ENCODE peak calls at places on chromosomes 5 and 9, in seven cellular contexts. U is astrocyte, W is GM23248, J is HepG2, P is neuronal stem cell, L is H9, Z is neural progenitor cell. X is an unnamed sample.

GRCh38 chr5:45795458-45795857 is 99.3 kb upstream of the HCN1 start:
- DNase-seq in U (no peak), W (no peak), J (no peak), P (no peak), L (no peak), Z (no peak), X (no peak)

GRCh38 chr5:138927979-138928378 is 52.8 kb upstream of the LRRTM2 start:
- DNase-seq in U (no peak), W (no peak), J (peak), P (no peak), L (no peak), Z (no peak), X (no peak)

GRCh38 chr9:90642570-90643539 is at the start of gene DIRAS2:
- DNase-seq in U (peak), W (peak), J (no peak), P (peak), L (peak), Z (peak), X (peak)

GRCh38 chr5:32094691-32095090 is 79.4 kb downstream of the GOLPH3 start:
- DNase-seq in U (no peak), W (no peak), J (no peak), P (no peak), L (no peak), Z (no peak), X (no peak)

GRCh38 chr9:126348911-126349550 is 22.4 kb downstream of the MVB12B start:
- DNase-seq in U (no peak), W (no peak), J (no peak), P (no peak), L (no peak), Z (no peak), X (no peak)

GRCh38 chr5:177086918-177087706 is 397 bp downstream of the FGFR4 start:
- DNase-seq in U (no peak), W (peak), J (peak), P (peak), L (peak), Z (peak), X (peak)

GRCh38 chr5:84017704-84018240 is 297.1 kb upstream of the HAPLN1 start:
- DNase-seq in U (peak), W (peak), J (no peak), P (no peak), L (no peak), Z (no peak), X (no peak)

GRCh38 chr9:129069128-129069824 is 11.6 kb upstream of the DOLPP1 start:
- DNase-seq in U (no peak), W (no peak), J (no peak), P (no peak), L (no peak), Z (no peak), X (peak)

GRCh38 chr9:32384364-32385134 is at the start of gene ACO1:
- DNase-seq in U (peak), W (peak), J (peak), P (peak), L (peak), Z (peak), X (peak)

GRCh38 chr9:82604947-82605656 is 457.8 kb downstream of the RASEF start:
- DNase-seq in U (peak), W (no peak), J (peak), P (no peak), L (no peak), Z (no peak), X (no peak)

GRCh38 chr9:122256206-122256605 is 8.4 kb downstream of the RBM18 start:
- DNase-seq in U (no peak), W (no peak), J (no peak), P (no peak), L (no peak), Z (no peak), X (no peak)

GRCh38 chr5:180599590-180599914 is 8.3 kb upstream of the SCGB3A1 start:
- DNase-seq in U (no peak), W (no peak), J (no peak), P (no peak), L (no peak), Z (no peak), X (no peak)

GRCh38 chr5:149015126-149015525 is 47.7 kb downstream of the SH3TC2 start:
- DNase-seq in U (no peak), W (no peak), J (no peak), P (no peak), L (no peak), Z (no peak), X (no peak)

GRCh38 chr5:71014186-71014585 is 11.0 kb downstream of the NAIP start:
- DNase-seq in U (no peak), W (no peak), J (no peak), P (no peak), L (no peak), Z (no peak), X (no peak)

GRCh38 chr5:6439588-6440550 is 8.8 kb upstream of the UBE2QL1 start:
- DNase-seq in U (no peak), W (peak), J (no peak), P (no peak), L (no peak), Z (no peak), X (peak)

GRCh38 chr5:125149503-125149902 is 403.1 kb upstream of the ZNF608 start:
- DNase-seq in U (no peak), W (no peak), J (no peak), P (no peak), L (no peak), Z (no peak), X (no peak)

GRCh38 chr9:34961574-34962480 is 3.7 kb downstream of the PHF24 start:
- DNase-seq in U (peak), W (peak), J (no peak), P (no peak), L (no peak), Z (no peak), X (peak)

GRCh38 chr9:19030899-19031298 is 2.1 kb downstream of the SAXO1 start:
- DNase-seq in U (no peak), W (peak), J (no peak), P (no peak), L (no peak), Z (no peak), X (no peak)

GRCh38 chr9:136746621-136747020 is 1.7 kb downstream of the LCN6 start:
- DNase-seq in U (no peak), W (no peak), J (no peak), P (no peak), L (no peak), Z (no peak), X (no peak)

GRCh38 chr9:978117-978830 is 1.8 kb downstream of the DMRT3 start:
- DNase-seq in U (no peak), W (no peak), J (no peak), P (no peak), L (no peak), Z (no peak), X (no peak)

GRCh38 chr5:118700510-118700909 is 287.8 kb downstream of the DTWD2 start:
- DNase-seq in U (no peak), W (no peak), J (no peak), P (no peak), L (no peak), Z (no peak), X (no peak)

GRCh38 chr5:36300181-36300926 is 1.3 kb downstream of the RANBP3L start:
- DNase-seq in U (no peak), W (peak), J (no peak), P (no peak), L (no peak), Z (no peak), X (no peak)

GRCh38 chr5:124941051-124942049 is 194.9 kb upstream of the ZNF608 start:
- DNase-seq in U (no peak), W (no peak), J (no peak), P (no peak), L (no peak), Z (no peak), X (peak)

GRCh38 chr9:136882109-136882946 is 4.0 kb upstream of the TRAF2 start:
- DNase-seq in U (peak), W (peak), J (peak), P (no peak), L (peak), Z (no peak), X (peak)

GRCh38 chr5:5658226-5658625 is 235.7 kb downstream of the ICE1 start:
- DNase-seq in U (peak), W (peak), J (no peak), P (no peak), L (no peak), Z (no peak), X (peak)

GRCh38 chr5:127088226-127088625 is 14.9 kb upstream of the C5orf63 start:
- DNase-seq in U (peak), W (peak), J (no peak), P (no peak), L (no peak), Z (no peak), X (peak)

GRCh38 chr5:147822686-147823491 is 8.6 kb downstream of the SPINK1 start:
- DNase-seq in U (peak), W (peak), J (peak), P (peak), L (peak), Z (peak), X (peak)

DNA sequence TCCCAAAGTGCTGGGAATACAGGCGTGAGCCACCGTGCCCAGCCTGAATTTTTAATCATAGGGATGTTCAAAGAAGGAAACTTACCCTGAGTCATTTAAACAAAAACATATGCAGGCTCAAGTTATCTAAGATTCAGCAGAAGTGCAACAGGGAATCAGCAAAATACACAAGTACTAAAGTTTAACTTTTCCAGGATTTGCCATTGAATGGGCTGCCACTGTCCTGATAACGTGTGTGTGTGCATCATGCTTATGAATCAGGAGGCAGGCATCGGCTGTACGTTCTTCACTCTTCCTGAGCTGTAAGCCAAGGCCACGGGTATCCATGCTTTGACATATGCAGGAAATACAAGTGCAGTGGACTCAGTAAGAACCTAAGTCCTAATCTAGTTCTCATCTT is 48.8 kb upstream of the FST start:
- DNase-seq in U (peak), W (peak), J (no peak), P (no peak), L (no peak), Z (no peak), X (no peak)
- H2AFZ ChIP-seq in U (peak), W (no peak), J (no peak), P (no peak), L (no peak), Z (no peak), X (no peak)

GRCh38 chr9:131334568-131335105 is 45.1 kb downstream of the PLPP7 start:
- DNase-seq in U (peak), W (peak), J (no peak), P (no peak), L (no peak), Z (no peak), X (peak)
- H2AFZ ChIP-seq in U (peak), W (no peak), J (no peak), P (peak), L (no peak), Z (peak), X (no peak)

DNA sequence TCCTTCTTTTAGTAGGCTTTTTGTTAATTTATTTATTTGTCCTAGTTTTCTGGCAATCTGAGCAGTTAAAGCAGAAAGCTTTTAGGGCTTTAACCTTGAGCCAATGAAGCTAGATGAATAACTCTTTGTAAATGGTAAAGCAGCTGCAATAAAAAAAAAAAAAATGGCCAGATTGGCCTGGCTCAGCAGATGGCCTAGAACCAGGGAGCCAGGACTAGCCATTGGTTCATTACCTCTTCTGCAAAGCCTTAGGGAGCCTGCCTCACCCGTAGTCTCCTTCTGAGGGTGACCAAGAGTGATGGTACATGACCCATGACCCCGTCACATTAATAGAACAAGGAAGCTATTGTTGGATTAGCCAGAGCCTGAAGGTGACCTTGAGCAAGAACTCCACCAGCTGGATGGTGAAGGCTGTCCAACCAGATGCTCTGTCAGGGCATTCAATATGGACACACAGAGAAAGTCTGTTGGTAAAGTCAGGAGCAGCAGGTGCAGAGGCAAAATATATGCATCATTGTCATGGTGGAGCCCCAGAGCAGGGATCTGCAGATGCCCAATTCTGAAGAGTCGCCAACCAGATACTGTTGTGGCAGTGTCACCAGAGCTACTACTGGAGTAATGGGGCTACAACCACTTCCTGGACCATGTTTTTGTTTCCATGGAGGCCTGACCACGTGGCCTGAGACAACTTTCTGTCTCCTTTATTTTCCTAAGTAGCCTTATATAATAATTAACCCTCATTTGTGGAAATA is 100.8 kb downstream of the MTX3 start:
- DNase-seq in U (no peak), W (no peak), J (peak), P (no peak), L (no peak), Z (no peak), X (no peak)
- H2AFZ ChIP-seq in U (no peak), W (no peak), J (no peak), P (no peak), L (no peak), Z (no peak), X (no peak)

DNA sequence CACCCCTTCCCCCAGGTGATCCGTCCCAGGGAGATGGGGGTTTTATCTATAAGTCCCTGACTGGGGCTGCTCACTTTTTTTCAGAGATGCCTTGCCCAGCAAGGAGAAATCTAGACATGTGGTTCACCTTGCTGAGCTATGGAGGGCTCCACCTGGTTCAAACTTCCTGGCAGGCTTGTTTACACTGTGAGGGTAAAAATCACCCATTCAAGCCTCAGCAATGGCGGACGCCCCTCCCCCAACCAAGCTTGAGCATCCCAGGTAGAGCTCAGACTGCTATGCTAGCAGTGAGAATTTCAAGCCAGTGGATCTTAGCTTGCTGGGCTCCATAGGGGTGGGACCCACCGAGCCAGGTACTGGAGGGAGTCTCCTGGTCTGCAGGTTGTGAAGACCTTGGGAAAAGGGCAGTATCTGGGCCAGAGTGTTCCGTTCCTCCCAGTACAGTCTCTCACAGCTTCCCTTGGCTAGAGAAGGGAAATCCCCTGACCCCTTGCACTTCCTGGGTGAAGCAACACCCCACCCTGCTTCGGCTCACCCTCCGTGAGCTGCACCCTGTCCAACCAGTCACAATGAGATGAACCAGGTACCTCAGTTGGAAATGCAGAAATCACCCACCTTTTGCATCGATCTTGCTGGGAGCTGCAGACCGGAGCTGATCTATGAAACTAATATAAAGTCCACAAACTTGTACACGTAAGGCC is 231.7 kb downstream of the CTNND2 start:
- DNase-seq in U (no peak), W (no peak), J (no peak), P (no peak), L (no peak), Z (no peak), X (no peak)
- H2AFZ ChIP-seq in U (no peak), W (no peak), J (no peak), P (no peak), L (no peak), Z (no peak), X (no peak)

X was measured in trophoblast cell.